ENCODE peak calls at places on chromosomes 3 and 15, in six cellular contexts. One of them, this sample, is unnamed.

GRCh38 chr3:136311256-136311655 is 61.1 kb downstream of the PCCB start:
- DNase-seq in foreskin fibroblast: no peak
- DNase-seq in transverse colon: no peak
- DNase-seq in fibroblast of the aortic adventitia: no peak
- DNase-seq in stimulated activated CD4-positive, alpha-beta T cell treated with anti-CD3 and anti-CD28 coated beads, Interleukin-15, amount 100 ng/mL, for 1 hour: no peak
- DNase-seq in NCI-H1092 treated with DMSO at 0.1 percent for 48 hours: no peak
- DNase-seq in this sample: no peak

GRCh38 chr15:77031376-77032050 is 36.6 kb downstream of the PSTPIP1 start:
- DNase-seq in foreskin fibroblast: no peak
- DNase-seq in transverse colon: peak; percentile 26
- DNase-seq in fibroblast of the aortic adventitia: no peak
- DNase-seq in stimulated activated CD4-positive, alpha-beta T cell treated with anti-CD3 and anti-CD28 coated beads, Interleukin-15, amount 100 ng/mL, for 1 hour: peak; percentile 0
- DNase-seq in NCI-H1092 treated with DMSO at 0.1 percent for 48 hours: peak; percentile 30
- DNase-seq in this sample: peak; percentile 4

GRCh38 chr3:126910231-126910630 is 72.7 kb upstream of the PLXNA1 start:
- DNase-seq in foreskin fibroblast: no peak
- DNase-seq in transverse colon: no peak
- DNase-seq in fibroblast of the aortic adventitia: no peak
- DNase-seq in stimulated activated CD4-positive, alpha-beta T cell treated with anti-CD3 and anti-CD28 coated beads, Interleukin-15, amount 100 ng/mL, for 1 hour: no peak
- DNase-seq in NCI-H1092 treated with DMSO at 0.1 percent for 48 hours: no peak
- DNase-seq in this sample: no peak

GRCh38 chr3:135655328-135655727 is 310.2 kb upstream of the PPP2R3A start:
- DNase-seq in foreskin fibroblast: no peak
- DNase-seq in transverse colon: no peak
- DNase-seq in fibroblast of the aortic adventitia: no peak
- DNase-seq in stimulated activated CD4-positive, alpha-beta T cell treated with anti-CD3 and anti-CD28 coated beads, Interleukin-15, amount 100 ng/mL, for 1 hour: no peak
- DNase-seq in NCI-H1092 treated with DMSO at 0.1 percent for 48 hours: no peak
- DNase-seq in this sample: no peak

GRCh38 chr15:74955796-74956647 is 550 bp downstream of the RPP25 start:
- DNase-seq in foreskin fibroblast: peak; percentile 85
- DNase-seq in transverse colon: peak; percentile 88
- DNase-seq in fibroblast of the aortic adventitia: peak; percentile 60
- DNase-seq in stimulated activated CD4-positive, alpha-beta T cell treated with anti-CD3 and anti-CD28 coated beads, Interleukin-15, amount 100 ng/mL, for 1 hour: peak; percentile 38
- DNase-seq in NCI-H1092 treated with DMSO at 0.1 percent for 48 hours: peak; percentile 62
- DNase-seq in this sample: no peak

GRCh38 chr3:15327941-15328340 is 4.4 kb downstream of the SH3BP5 start:
- DNase-seq in foreskin fibroblast: no peak
- DNase-seq in transverse colon: peak; percentile 62
- DNase-seq in fibroblast of the aortic adventitia: peak; percentile 49
- DNase-seq in stimulated activated CD4-positive, alpha-beta T cell treated with anti-CD3 and anti-CD28 coated beads, Interleukin-15, amount 100 ng/mL, for 1 hour: no peak
- DNase-seq in NCI-H1092 treated with DMSO at 0.1 percent for 48 hours: peak; percentile 91
- DNase-seq in this sample: no peak

GRCh38 chr3:177827517-177828249 is 630.4 kb upstream of the TBL1XR1 start:
- DNase-seq in foreskin fibroblast: peak; percentile 81
- DNase-seq in transverse colon: no peak
- DNase-seq in fibroblast of the aortic adventitia: peak; percentile 91
- DNase-seq in stimulated activated CD4-positive, alpha-beta T cell treated with anti-CD3 and anti-CD28 coated beads, Interleukin-15, amount 100 ng/mL, for 1 hour: no peak
- DNase-seq in NCI-H1092 treated with DMSO at 0.1 percent for 48 hours: peak; percentile 22
- DNase-seq in this sample: peak; percentile 29

GRCh38 chr3:179666436-179667035 is 13.7 kb downstream of the USP13 start:
- DNase-seq in foreskin fibroblast: peak; percentile 56
- DNase-seq in transverse colon: no peak
- DNase-seq in fibroblast of the aortic adventitia: no peak
- DNase-seq in stimulated activated CD4-positive, alpha-beta T cell treated with anti-CD3 and anti-CD28 coated beads, Interleukin-15, amount 100 ng/mL, for 1 hour: no peak
- DNase-seq in NCI-H1092 treated with DMSO at 0.1 percent for 48 hours: peak; percentile 78
- DNase-seq in this sample: no peak

GRCh38 chr3:72111265-72111972 is 326.5 kb upstream of the PROK2 start:
- DNase-seq in foreskin fibroblast: no peak
- DNase-seq in transverse colon: no peak
- DNase-seq in fibroblast of the aortic adventitia: no peak
- DNase-seq in stimulated activated CD4-positive, alpha-beta T cell treated with anti-CD3 and anti-CD28 coated beads, Interleukin-15, amount 100 ng/mL, for 1 hour: no peak
- DNase-seq in NCI-H1092 treated with DMSO at 0.1 percent for 48 hours: no peak
- DNase-seq in this sample: no peak

This sample was measured in hepatic stellate cell.